ENCODE peak calls at places on chromosomes 11 and 22, in four cellular contexts. C is HCT116, X is H1, R is HepG2. B is an unnamed sample.

GRCh38 chr11:129846508-129847335 is 31.1 kb downstream of the TMEM45B start:
- DNase-seq in X (no peak), R (peak; percentile 83), C (no peak), B (peak; percentile 87)

GRCh38 chr11:132177106-132177505 is 806.7 kb downstream of the NTM start:
- DNase-seq in R (peak; percentile 9), C (no peak), X (no peak), B (peak; percentile 64)

GRCh38 chr22:32206774-32207758 is 2.2 kb upstream of the RFPL2 start:
- DNase-seq in R (peak; percentile 41), X (peak; percentile 61), C (peak; percentile 56), B (peak; percentile 65)

GRCh38 chr11:134742956-134743808 is 331.1 kb upstream of the B3GAT1 start:
- DNase-seq in R (peak; percentile 55), C (no peak), X (no peak), B (no peak)

GRCh38 chr11:10990160-10990559 is 132.3 kb upstream of the ZBED5 start:
- DNase-seq in C (no peak), R (no peak), X (no peak), B (no peak)

GRCh38 chr11:69892986-69893555 is 73.9 kb upstream of the FGF3 start:
- DNase-seq in X (no peak), C (no peak), R (no peak), B (peak; percentile 70)

GRCh38 chr11:119680899-119681370 is 48.1 kb downstream of the NECTIN1 start:
- DNase-seq in R (no peak), C (no peak), X (no peak), B (no peak)

GRCh38 chr22:49826603-49827306 is 918 bp downstream of the BRD1 start:
- DNase-seq in R (no peak), C (no peak), X (peak; percentile 60), B (peak; percentile 22)

GRCh38 chr22:25219948-25220442 is 556 bp downstream of the CRYBB2 start:
- DNase-seq in R (no peak), X (no peak), C (no peak), B (no peak)

GRCh38 chr22:26342719-26343449 is 86.2 kb upstream of the ASPHD2 start:
- DNase-seq in R (no peak), C (no peak), X (no peak), B (no peak)

GRCh38 chr11:68040121-68040956 is 1.5 kb downstream of the TCIRG1 start:
- DNase-seq in X (peak; percentile 61), C (no peak), R (peak; percentile 79), B (no peak)

GRCh38 chr11:69630009-69630870 is 10.7 kb upstream of the CCND1 start:
- DNase-seq in X (no peak), C (no peak), R (no peak), B (no peak)

GRCh38 chr22:21445437-21446127 is 21.6 kb upstream of the TMEM191C start:
- DNase-seq in R (no peak), C (no peak), X (no peak), B (no peak)

GRCh38 chr22:20243545-20244249 is 24.4 kb downstream of the RTN4R start:
- DNase-seq in X (no peak), R (no peak), C (no peak), B (peak; percentile 70)

GRCh38 chr11:40445391-40445790 is 1014.1 kb downstream of the LRRC4C start:
- DNase-seq in C (no peak), X (no peak), R (peak; percentile 8), B (no peak)

GRCh38 chr11:61732705-61733104 is 19.7 kb upstream of the MYRF start:
- DNase-seq in C (no peak), X (no peak), R (no peak), B (no peak)

GRCh38 chr11:9017773-9018172 is 14.0 kb upstream of the NRIP3 start:
- DNase-seq in C (no peak), X (no peak), R (no peak), B (no peak)

GRCh38 chr22:39421691-39422090 is 22.1 kb downstream of the TAB1 start:
- DNase-seq in X (no peak), R (no peak), C (no peak), B (no peak)

GRCh38 chr11:72754544-72755155 is 2.4 kb upstream of the ARAP1 start:
- DNase-seq in C (no peak), X (peak; percentile 66), R (no peak), B (no peak)

GRCh38 chr11:72753341-72754148 is 1.3 kb upstream of the ARAP1 start:
- DNase-seq in R (peak; percentile 35), C (no peak), X (no peak), B (peak; percentile 37)

GRCh38 chr11:72755794-72756285 is 3.6 kb upstream of the ARAP1 start:
- DNase-seq in R (no peak), C (no peak), X (no peak), B (no peak)

GRCh38 chr11:72752088-72752914 is at the start of gene ARAP1:
- DNase-seq in X (peak; percentile 80), C (peak; percentile 39), R (peak; percentile 68), B (peak; percentile 83)

GRCh38 chr11:72754149-72754543 is 1.9 kb upstream of the ARAP1 start:
- DNase-seq in C (no peak), R (no peak), X (no peak), B (no peak)
- TF ChIP-seq JUND in C (no peak), R (no peak), X (no peak), B (no peak)

DNA sequence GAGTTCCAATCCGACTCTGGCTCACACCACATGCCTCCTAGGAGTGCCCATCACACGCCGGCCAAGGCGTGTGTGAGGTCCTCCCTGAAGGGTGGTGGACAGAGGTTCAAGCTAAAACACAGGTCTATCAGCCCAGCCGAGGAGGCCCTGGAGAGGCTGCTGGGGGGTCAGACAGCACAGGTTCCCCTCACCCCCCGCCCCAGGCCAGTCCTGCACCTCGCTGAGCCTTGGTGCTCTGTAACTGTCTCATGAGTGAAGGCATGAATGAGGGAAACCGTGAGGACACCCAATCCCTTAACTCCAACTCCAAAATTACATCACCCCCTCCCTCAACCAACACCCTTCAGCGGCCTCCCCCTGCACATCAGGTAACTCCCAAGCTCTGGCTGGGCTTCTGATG is 29.3 kb downstream of the IFT27 start:
- DNase-seq in X (no peak), C (no peak), R (no peak), B (no peak)
- TF ChIP-seq JUND in X (no peak), C (no peak), R (no peak), B (no peak)

GRCh38 chr11:96967616-96968015 is 577.8 kb downstream of the JRKL start:
- DNase-seq in R (no peak), X (no peak), C (no peak), B (no peak)
- TF ChIP-seq JUND in R (no peak), X (no peak), C (no peak), B (no peak)

GRCh38 chr11:13595166-13595565 is 73.3 kb upstream of the FAR1 start:
- DNase-seq in R (no peak), C (no peak), X (no peak), B (no peak)
- TF ChIP-seq JUND in R (no peak), C (no peak), X (no peak), B (no peak)

B was measured in T47D.